ENCODE peak calls at places on chromosomes 16 and 17, in six cellular contexts. One of them, this sample, is unnamed. For H3K4me1, the result is how much of the 10 kb centered on the place peaks cover.

GRCh38 chr17:11900655-11901054 is 96.6 kb downstream of the ZNF18 start:
- DNase-seq in H1: no peak
- DNase-seq in HCT116: no peak
- DNase-seq in GM12878: no peak
- DNase-seq in HepG2: no peak
- DNase-seq in K562: no peak
- DNase-seq in this sample: no peak

GRCh38 chr17:81517339-81518112 is 4.9 kb upstream of the ACTG1 start:
- DNase-seq in H1: no peak
- DNase-seq in HCT116: no peak
- DNase-seq in GM12878: peak
- DNase-seq in HepG2: no peak
- DNase-seq in K562: no peak
- DNase-seq in this sample: no peak

GRCh38 chr16:26680671-26681070 is 386.1 kb upstream of the C16orf82 start:
- DNase-seq in H1: no peak
- DNase-seq in HCT116: no peak
- DNase-seq in GM12878: no peak
- DNase-seq in HepG2: no peak
- DNase-seq in K562: no peak
- DNase-seq in this sample: no peak

GRCh38 chr16:85616608-85617311 is 3.6 kb downstream of the GSE1 start:
- DNase-seq in H1: no peak
- DNase-seq in HCT116: no peak
- DNase-seq in GM12878: peak
- DNase-seq in HepG2: no peak
- DNase-seq in K562: no peak
- DNase-seq in this sample: no peak

GRCh38 chr17:56700919-56701420 is 107.5 kb downstream of the NOG start:
- DNase-seq in H1: no peak
- DNase-seq in HCT116: no peak
- DNase-seq in GM12878: no peak
- DNase-seq in HepG2: no peak
- DNase-seq in K562: no peak
- DNase-seq in this sample: no peak

GRCh38 chr16:3113765-3114479 is 1.5 kb downstream of the ZNF205 start:
- DNase-seq in H1: no peak
- DNase-seq in HCT116: no peak
- DNase-seq in GM12878: no peak
- DNase-seq in HepG2: no peak
- DNase-seq in K562: peak
- DNase-seq in this sample: no peak

GRCh38 chr17:80112471-80113032 is 11.2 kb downstream of the GAA start:
- DNase-seq in H1: no peak
- DNase-seq in HCT116: no peak
- DNase-seq in GM12878: no peak
- DNase-seq in HepG2: no peak
- DNase-seq in K562: peak
- DNase-seq in this sample: no peak

GRCh38 chr16:85955566-85955965 is 56.6 kb downstream of the IRF8 start:
- DNase-seq in H1: no peak
- DNase-seq in HCT116: no peak
- DNase-seq in GM12878: no peak
- DNase-seq in HepG2: no peak
- DNase-seq in K562: no peak
- DNase-seq in this sample: no peak

GRCh38 chr17:41547921-41548843 is 20.1 kb upstream of the KRT19 start:
- DNase-seq in H1: no peak
- DNase-seq in HCT116: peak
- DNase-seq in GM12878: no peak
- DNase-seq in HepG2: no peak
- DNase-seq in K562: peak
- DNase-seq in this sample: peak

GRCh38 chr16:75710344-75710743 is 9.1 kb upstream of the DUXB start:
- DNase-seq in H1: no peak
- DNase-seq in HCT116: no peak
- DNase-seq in GM12878: no peak
- DNase-seq in HepG2: no peak
- DNase-seq in K562: no peak
- DNase-seq in this sample: no peak

GRCh38 chr16:79839450-79839849 is 238.9 kb upstream of the MAF start:
- DNase-seq in H1: no peak
- DNase-seq in HCT116: no peak
- DNase-seq in GM12878: no peak
- DNase-seq in HepG2: no peak
- DNase-seq in K562: no peak
- DNase-seq in this sample: no peak

GRCh38 chr16:3145151-3145550 is 10.3 kb downstream of the ZNF213 start:
- DNase-seq in H1: no peak
- DNase-seq in HCT116: no peak
- DNase-seq in GM12878: no peak
- DNase-seq in HepG2: no peak
- DNase-seq in K562: no peak
- DNase-seq in this sample: no peak

GRCh38 chr17:29722411-29723198 is 99.9 kb upstream of the CORO6 start:
- DNase-seq in H1: no peak
- DNase-seq in HCT116: no peak
- DNase-seq in GM12878: peak
- DNase-seq in HepG2: no peak
- DNase-seq in K562: peak
- DNase-seq in this sample: peak

GRCh38 chr17:38867179-38867994 is 2.5 kb upstream of the LASP1 start:
- DNase-seq in H1: peak
- DNase-seq in HCT116: no peak
- DNase-seq in GM12878: peak
- DNase-seq in HepG2: peak
- DNase-seq in K562: no peak
- DNase-seq in this sample: peak

GRCh38 chr16:85781685-85782370 is 17.5 kb downstream of the EMC8 start:
- DNase-seq in H1: no peak
- DNase-seq in HCT116: no peak
- DNase-seq in GM12878: no peak
- DNase-seq in HepG2: peak
- DNase-seq in K562: no peak
- DNase-seq in this sample: no peak

GRCh38 chr16:70663524-70664324 is 17.4 kb downstream of the IL34 start:
- DNase-seq in H1: no peak
- DNase-seq in HCT116: no peak
- DNase-seq in GM12878: no peak
- DNase-seq in HepG2: no peak
- DNase-seq in K562: no peak
- DNase-seq in this sample: no peak

GRCh38 chr17:74442670-74443515 is 11.0 kb downstream of the GPRC5C start:
- DNase-seq in H1: no peak
- DNase-seq in HCT116: peak
- DNase-seq in GM12878: no peak
- DNase-seq in HepG2: peak
- DNase-seq in K562: no peak
- DNase-seq in this sample: no peak

GRCh38 chr16:23469814-23470213 is 16.8 kb upstream of the COG7 start:
- DNase-seq in H1: no peak
- DNase-seq in HCT116: peak
- DNase-seq in GM12878: no peak
- DNase-seq in HepG2: no peak
- DNase-seq in K562: no peak
- DNase-seq in this sample: no peak

GRCh38 chr17:6420173-6420641 is 14.7 kb downstream of the AIPL1 start:
- DNase-seq in H1: no peak
- DNase-seq in HCT116: no peak
- DNase-seq in GM12878: no peak
- DNase-seq in HepG2: no peak
- DNase-seq in K562: peak
- DNase-seq in this sample: no peak

GRCh38 chr16:72927199-72928088 is 120.5 kb downstream of the ZFHX3 start:
- DNase-seq in H1: no peak
- DNase-seq in HCT116: no peak
- DNase-seq in GM12878: no peak
- DNase-seq in HepG2: peak
- DNase-seq in K562: no peak
- DNase-seq in this sample: no peak

GRCh38 chr17:41463746-41464145 is 3.4 kb downstream of the KRT32 start:
- DNase-seq in H1: no peak
- DNase-seq in HCT116: no peak
- DNase-seq in GM12878: no peak
- DNase-seq in HepG2: no peak
- DNase-seq in K562: no peak
- DNase-seq in this sample: no peak

GRCh38 chr17:79927136-79927661 is 88.0 kb upstream of the CBX4 start:
- DNase-seq in H1: no peak
- DNase-seq in HCT116: no peak
- DNase-seq in GM12878: no peak
- DNase-seq in HepG2: peak
- DNase-seq in K562: no peak
- DNase-seq in this sample: no peak

GRCh38 chr17:21095735-21096134 is 31.0 kb upstream of the DHRS7B start:
- DNase-seq in H1: no peak
- DNase-seq in HCT116: no peak
- DNase-seq in GM12878: no peak
- DNase-seq in HepG2: no peak
- DNase-seq in K562: no peak
- DNase-seq in this sample: no peak

GRCh38 chr16:85539084-85539483 is 74.0 kb upstream of the GSE1 start:
- DNase-seq in H1: no peak
- DNase-seq in HCT116: no peak
- DNase-seq in GM12878: no peak
- DNase-seq in HepG2: no peak
- DNase-seq in K562: no peak
- DNase-seq in this sample: no peak

GRCh38 chr16:50747206-50747956 is 5.5 kb downstream of the CYLD start:
- DNase-seq in H1: no peak
- DNase-seq in HCT116: peak
- DNase-seq in GM12878: peak
- DNase-seq in HepG2: peak
- DNase-seq in K562: no peak
- DNase-seq in this sample: peak

GRCh38 chr17:45031231-45032149 is 19.9 kb downstream of the DCAKD start:
- DNase-seq in H1: no peak
- DNase-seq in HCT116: no peak
- DNase-seq in GM12878: no peak
- DNase-seq in HepG2: no peak
- DNase-seq in K562: peak
- DNase-seq in this sample: no peak

DNA sequence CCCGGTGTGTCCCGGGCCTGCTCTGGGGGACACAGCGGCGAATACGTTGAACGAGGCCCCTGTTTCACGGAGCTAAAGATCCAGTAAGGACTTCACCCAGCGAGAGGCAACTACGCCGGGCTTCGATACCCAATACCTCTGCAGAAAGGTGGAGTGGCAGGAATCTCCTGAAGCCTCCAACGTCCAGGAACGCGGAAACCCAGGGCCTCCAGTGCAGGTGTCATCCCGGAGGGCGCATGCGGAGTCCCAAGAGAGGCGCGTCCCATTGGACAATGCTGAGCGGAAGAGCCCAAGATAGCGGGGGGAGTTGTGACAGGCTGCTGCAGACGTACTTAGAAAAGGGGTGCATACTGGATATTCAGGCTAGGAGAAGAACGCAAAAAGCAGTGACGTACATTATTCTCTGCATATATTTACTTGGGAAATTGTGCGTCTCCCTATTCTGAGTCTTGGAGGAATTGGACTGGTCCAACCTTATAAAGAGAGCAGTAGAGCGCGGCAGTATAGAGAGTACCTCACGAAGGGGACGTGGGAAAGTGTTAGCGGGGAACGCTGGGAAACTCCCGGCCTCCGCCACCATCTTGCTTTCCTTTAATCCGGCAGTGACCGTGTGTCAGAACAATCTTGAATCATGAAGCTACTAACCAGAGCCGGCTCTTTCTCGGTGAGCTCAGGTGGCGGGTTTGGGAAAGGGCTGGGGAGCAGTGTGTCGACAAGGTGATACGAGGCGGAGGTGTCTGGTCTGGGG is at the start of gene UQCRC2:
- DNase-seq in H1: peak
- DNase-seq in HCT116: peak
- DNase-seq in GM12878: peak
- DNase-seq in HepG2: peak
- DNase-seq in K562: peak
- DNase-seq in this sample: peak
- TF ChIP-seq POLR2A in H1: peak
- TF ChIP-seq POLR2A in HCT116: peak
- TF ChIP-seq POLR2A in GM12878: peak
- TF ChIP-seq POLR2A in HepG2: peak
- TF ChIP-seq POLR2A in K562: peak
- TF ChIP-seq POLR2A in this sample: peak

DNA sequence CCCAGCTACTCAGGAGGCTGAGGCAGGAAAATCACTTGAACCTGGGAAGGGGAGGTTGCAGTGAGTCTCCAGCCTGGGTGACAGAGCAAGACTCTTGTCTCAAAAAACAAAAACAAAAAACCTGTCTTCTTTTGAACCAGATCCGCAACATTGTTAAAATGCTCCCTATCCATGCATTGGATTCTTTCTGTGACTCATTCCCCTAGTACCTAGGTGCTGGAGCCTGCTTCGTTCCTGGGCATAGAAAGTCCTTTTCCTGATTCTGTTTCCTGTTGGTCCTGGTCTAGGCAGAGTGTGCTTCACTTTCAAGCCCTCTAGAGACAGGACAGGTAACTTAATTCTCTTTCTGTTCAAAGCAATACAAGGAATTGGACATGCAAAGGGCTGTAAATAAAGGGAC is 5.2 kb downstream of the EPN2 start:
- DNase-seq in H1: no peak
- DNase-seq in HCT116: peak
- DNase-seq in GM12878: no peak
- DNase-seq in HepG2: no peak
- DNase-seq in K562: no peak
- DNase-seq in this sample: peak
- H3K4me1 ChIP-seq in H1: under half
- H3K4me1 ChIP-seq in HCT116: half or more
- H3K4me1 ChIP-seq in GM12878: under half
- H3K4me1 ChIP-seq in HepG2: under half
- H3K4me1 ChIP-seq in K562: under half
- H3K4me1 ChIP-seq in this sample: under half

GRCh38 chr17:58328195-58329034 is at the start of gene TSPOAP1:
- DNase-seq in H1: no peak
- DNase-seq in HCT116: no peak
- DNase-seq in GM12878: peak
- DNase-seq in HepG2: no peak
- DNase-seq in K562: peak
- DNase-seq in this sample: no peak
- TF ChIP-seq EZH2 in H1: no peak
- TF ChIP-seq EZH2 in HCT116: no peak
- TF ChIP-seq EZH2 in GM12878: no peak
- TF ChIP-seq EZH2 in HepG2: no peak
- TF ChIP-seq EZH2 in K562: no peak
- TF ChIP-seq EZH2 in this sample: no peak

DNA sequence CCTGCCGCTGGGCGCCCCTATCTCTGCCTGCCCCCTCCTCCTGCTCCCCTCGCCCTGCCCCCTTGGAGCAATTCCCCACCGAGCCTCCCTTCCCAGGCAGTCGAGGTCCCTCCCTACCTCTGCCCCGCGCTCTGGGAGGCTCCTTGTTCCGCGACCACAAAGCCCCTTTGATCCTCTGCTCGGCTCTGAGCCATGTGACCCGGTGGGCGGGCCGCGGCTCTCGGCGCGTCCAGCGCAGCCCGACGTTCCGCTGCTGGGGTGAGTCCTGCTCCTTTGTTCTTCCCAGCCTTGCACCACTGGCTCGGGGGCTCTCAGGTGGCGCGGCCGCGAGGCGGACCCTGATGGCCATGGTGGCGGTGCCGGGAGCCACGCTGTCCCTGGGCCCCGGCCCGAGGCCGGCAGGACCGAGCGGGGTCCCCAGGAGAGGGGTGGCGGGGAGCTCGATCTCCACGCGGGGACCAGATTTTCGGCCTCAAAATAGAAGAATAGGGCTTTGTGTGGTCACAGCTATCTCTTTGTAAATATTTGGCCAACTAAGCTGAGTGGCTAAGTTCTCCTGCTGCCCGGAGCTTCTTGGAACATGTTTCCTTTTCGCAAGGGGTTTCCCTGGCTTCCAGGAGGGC is 310.6 kb downstream of the SEC14L1 start:
- DNase-seq in H1: peak
- DNase-seq in HCT116: no peak
- DNase-seq in GM12878: no peak
- DNase-seq in HepG2: peak
- DNase-seq in K562: peak
- DNase-seq in this sample: peak
- TF ChIP-seq POLR2A in H1: peak
- TF ChIP-seq POLR2A in HCT116: no peak
- TF ChIP-seq POLR2A in GM12878: peak
- TF ChIP-seq POLR2A in HepG2: no peak
- TF ChIP-seq POLR2A in K562: peak
- TF ChIP-seq POLR2A in this sample: peak

This sample was measured in endothelial cell of umbilical vein.